ENCODE peak calls at places on chromosomes 13 and 19, in four cellular contexts. L is CD8-positive, alpha-beta T cell; Y is psoas muscle; O is tibial nerve. I is an unnamed sample.
A peak's percentile ranks its signal among the peaks of the same experiment; 100 is the strongest.

GRCh38 chr13:41649659-41650058 is 192.3 kb downstream of the RGCC start:
- DNase-seq in Y (no peak), O (no peak), L (no peak), I (no peak)

GRCh38 chr13:72149701-72150100 is 282.7 kb upstream of the DACH1 start:
- DNase-seq in L (no peak), O (no peak), Y (no peak), I (no peak)

GRCh38 chr13:67736646-67737420 is 506.7 kb upstream of the PCDH9 start:
- DNase-seq in Y (no peak), O (no peak), L (no peak), I (no peak)

GRCh38 chr19:32603961-32604360 is 23.0 kb downstream of the PDCD5 start:
- DNase-seq in O (no peak), Y (peak; percentile 22), L (no peak), I (no peak)

GRCh38 chr19:12932392-12933286 is 872 bp downstream of the FARSA start:
- DNase-seq in O (no peak), Y (no peak), L (no peak), I (no peak)

GRCh38 chr13:112182831-112183543 is 116.0 kb downstream of the SOX1 start:
- DNase-seq in O (no peak), Y (no peak), L (no peak), I (no peak)

GRCh38 chr19:15113245-15114152 is 6.3 kb downstream of the SYDE1 start:
- DNase-seq in L (no peak), Y (peak; percentile 53), O (no peak), I (no peak)

GRCh38 chr13:80904386-80904785 is 563.5 kb upstream of the SPRY2 start:
- DNase-seq in O (no peak), L (no peak), Y (no peak), I (no peak)

GRCh38 chr13:44396963-44397580 is 23.4 kb downstream of the SERP2 start:
- DNase-seq in L (no peak), Y (peak; percentile 72), O (no peak), I (peak; percentile 7)

GRCh38 chr13:44188257-44188656 is 185.4 kb upstream of the SERP2 start:
- DNase-seq in O (no peak), L (no peak), Y (no peak), I (no peak)

GRCh38 chr13:99162962-99163361 is 37.7 kb upstream of the UBAC2 start:
- DNase-seq in Y (no peak), L (no peak), O (no peak), I (no peak)

GRCh38 chr13:45967589-45967988 is 85.0 kb downstream of the ZC3H13 start:
- DNase-seq in O (no peak), L (no peak), Y (no peak), I (no peak)

GRCh38 chr19:58261968-58262921 is 16.5 kb upstream of the ZNF8 start:
- DNase-seq in Y (no peak), L (no peak), O (no peak), I (no peak)

GRCh38 chr19:32581704-32582164 is 744 bp downstream of the PDCD5 start:
- DNase-seq in L (no peak), Y (peak; percentile 60), O (no peak), I (no peak)

GRCh38 chr13:62583466-62583865 is 1167.8 kb upstream of the PCDH20 start:
- DNase-seq in O (no peak), L (no peak), Y (no peak), I (no peak)

GRCh38 chr13:24865158-24865557 is 101.2 kb downstream of the RNF17 start:
- DNase-seq in L (no peak), O (no peak), Y (no peak), I (no peak)

GRCh38 chr13:40562975-40563349 is 103.5 kb downstream of the FOXO1 start:
- DNase-seq in O (no peak), L (no peak), Y (peak; percentile 63), I (no peak)

GRCh38 chr19:5231857-5232503 is 108.6 kb downstream of the PTPRS start:
- DNase-seq in Y (no peak), L (no peak), O (no peak), I (no peak)

GRCh38 chr19:15869109-15869555 is 28.7 kb downstream of the CYP4F2 start:
- DNase-seq in O (peak; percentile 36), L (peak; percentile 35), Y (no peak), I (no peak)

GRCh38 chr19:58037927-58038687 is 4.3 kb downstream of the ZSCAN1 start:
- DNase-seq in Y (no peak), O (no peak), L (no peak), I (no peak)

GRCh38 chr19:7294571-7295212 is 478 bp upstream of the INSR start:
- DNase-seq in O (peak; percentile 62), Y (peak; percentile 93), L (no peak), I (peak; percentile 59)

GRCh38 chr19:18620311-18620710 is 7.6 kb downstream of the TMEM59L start:
- DNase-seq in O (no peak), L (no peak), Y (no peak), I (no peak)

GRCh38 chr19:1862424-1863307 is 713 bp downstream of the KLF16 start:
- DNase-seq in Y (no peak), L (peak; percentile 40), O (no peak), I (no peak)

GRCh38 chr19:10283301-10283733 is 3.4 kb upstream of the ICAM4 start:
- DNase-seq in Y (no peak), L (no peak), O (no peak), I (no peak)

GRCh38 chr13:71499944-71500514 is 367.0 kb downstream of the DACH1 start:
- DNase-seq in L (no peak), O (no peak), Y (no peak), I (no peak)

GRCh38 chr19:1265611-1266115 is 3.5 kb upstream of the CIRBP start:
- DNase-seq in Y (peak; percentile 91), L (no peak), O (no peak), I (no peak)

GRCh38 chr19:10780368-10780767 is 55.6 kb downstream of the TMED1 start:
- DNase-seq in O (peak; percentile 64), L (no peak), Y (no peak), I (peak; percentile 19)

GRCh38 chr13:25898991-25899390 is 152.8 kb downstream of the SHISA2 start:
- DNase-seq in Y (no peak), O (no peak), L (no peak), I (no peak)

GRCh38 chr13:25901460-25902376 is 150.1 kb downstream of the SHISA2 start:
- DNase-seq in O (no peak), Y (no peak), L (no peak), I (no peak)

GRCh38 chr13:25902946-25903345 is 148.9 kb downstream of the SHISA2 start:
- DNase-seq in O (no peak), Y (no peak), L (no peak), I (no peak)

GRCh38 chr13:25899464-25899863 is 152.4 kb downstream of the SHISA2 start:
- DNase-seq in Y (no peak), L (no peak), O (no peak), I (no peak)

GRCh38 chr13:25899952-25900351 is 151.9 kb downstream of the SHISA2 start:
- DNase-seq in O (no peak), L (no peak), Y (no peak), I (no peak)
- H3K27ac ChIP-seq in O (no peak overlapping the region), L (no peak overlapping the region), Y (no peak overlapping the region), I (no peak overlapping the region)

GRCh38 chr13:97979556-97979955 is 26.1 kb downstream of the IPO5 start:
- DNase-seq in Y (no peak), L (no peak), O (no peak), I (no peak)
- H3K27ac ChIP-seq in Y (no peak overlapping the region), L (no peak overlapping the region), O (no peak overlapping the region), I (no peak overlapping the region)

GRCh38 chr13:73367886-73368285 is 309.1 kb downstream of the KLF5 start:
- DNase-seq in O (no peak), L (no peak), Y (no peak), I (no peak)

GRCh38 chr13:73366241-73366640 is 307.4 kb downstream of the KLF5 start:
- DNase-seq in Y (no peak), L (no peak), O (no peak), I (no peak)

GRCh38 chr13:73365240-73365639 is 306.4 kb downstream of the KLF5 start:
- DNase-seq in Y (no peak), O (no peak), L (no peak), I (no peak)

GRCh38 chr13:73364706-73365105 is 305.9 kb downstream of the KLF5 start:
- DNase-seq in L (no peak), Y (no peak), O (no peak), I (no peak)

GRCh38 chr13:73365681-73366080 is 306.9 kb downstream of the KLF5 start:
- DNase-seq in O (no peak), L (no peak), Y (no peak), I (no peak)
- H3K27ac ChIP-seq in O (no peak overlapping the region), L (no peak overlapping the region), Y (no peak overlapping the region), I (no peak overlapping the region)

DNA sequence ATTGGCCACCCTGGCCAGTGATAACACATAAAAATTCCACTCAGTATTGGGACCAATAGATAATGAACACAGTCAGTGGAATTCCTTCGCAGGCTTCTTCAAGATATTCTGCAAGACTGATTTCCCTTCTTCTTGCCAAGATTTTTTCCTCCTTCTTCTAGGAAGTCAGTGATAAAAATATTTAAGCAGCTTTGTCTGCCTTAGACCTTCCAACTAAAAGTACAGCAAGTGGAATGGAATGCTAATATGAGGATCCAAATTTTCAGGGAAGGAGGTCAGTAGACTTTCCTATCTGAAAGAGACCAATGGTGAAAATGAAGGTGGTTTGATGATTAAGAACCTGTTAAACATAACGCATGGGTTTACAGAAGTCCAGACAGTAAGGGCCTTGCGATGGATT is 9.6 kb downstream of the STARD13 start:
- DNase-seq in L (no peak), O (no peak), Y (no peak), I (no peak)
- H3K27ac ChIP-seq in L (no peak overlapping the region), O (peak overlapping the region; percentile 97), Y (no peak overlapping the region), I (no peak overlapping the region)

DNA sequence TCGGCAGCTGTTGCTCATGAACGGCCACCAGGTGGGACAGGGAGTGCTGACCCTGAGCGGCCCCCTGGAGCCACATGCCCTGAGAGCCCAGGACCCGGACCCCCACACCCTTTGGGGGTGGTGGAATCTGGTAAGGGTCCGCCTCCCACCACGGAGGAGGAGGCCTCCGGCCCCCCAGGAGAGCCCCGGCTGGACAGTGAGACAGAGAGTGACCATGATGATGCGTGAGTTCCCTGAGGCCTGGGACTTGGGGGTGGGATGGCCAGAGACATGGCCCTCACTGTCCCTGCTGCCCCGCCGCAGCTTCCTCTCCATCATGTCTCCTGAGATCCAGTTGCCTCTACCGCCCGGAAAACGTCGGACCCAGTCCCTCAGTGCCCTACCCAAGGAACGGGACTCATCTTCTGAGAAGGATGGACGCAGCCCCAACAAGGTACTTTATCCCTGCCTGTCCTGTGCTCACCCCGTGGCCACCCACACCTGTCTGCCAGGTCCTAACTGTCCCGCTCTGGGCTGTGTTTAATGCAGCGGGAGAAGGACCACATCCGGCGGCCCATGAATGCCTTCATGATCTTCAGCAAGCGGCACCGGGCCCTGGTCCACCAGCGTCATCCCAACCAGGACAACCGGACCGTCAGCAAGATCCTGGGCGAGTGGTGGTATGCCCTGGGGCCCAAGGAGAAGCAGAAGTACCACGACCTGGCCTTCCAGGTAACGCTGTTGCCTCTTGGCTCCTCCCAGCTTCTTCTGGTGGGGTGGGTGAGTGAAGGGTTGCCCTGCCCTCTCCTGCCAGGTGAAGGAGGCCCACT is 14.7 kb upstream of the PRR19 start:
- DNase-seq in Y (no peak), L (no peak), O (no peak), I (no peak)
- H3K27ac ChIP-seq in Y (no peak overlapping the region), L (no peak overlapping the region), O (peak overlapping the region; percentile 96), I (peak overlapping the region; percentile 35)

DNA sequence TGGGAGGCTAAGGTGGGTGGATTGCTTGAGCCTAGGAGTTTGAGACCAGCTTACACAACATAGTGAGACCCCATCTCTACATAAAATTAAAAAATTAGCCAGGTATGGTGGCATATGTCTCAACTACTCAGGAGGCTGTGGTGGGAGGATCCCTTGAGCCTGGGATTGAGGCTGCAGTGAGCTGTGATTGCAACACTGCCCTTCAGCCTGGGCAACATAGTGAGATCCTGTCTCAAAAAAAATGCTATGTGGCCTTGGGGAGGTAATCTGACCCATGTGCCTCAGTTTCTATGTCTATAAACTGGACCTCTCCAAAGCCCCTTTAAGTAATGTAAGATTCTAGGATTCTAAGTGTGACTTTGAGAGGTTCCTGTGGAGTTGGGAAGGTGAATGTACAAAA is 25.2 kb downstream of the ARL11 start:
- DNase-seq in O (no peak), Y (no peak), L (no peak), I (no peak)
- H3K27ac ChIP-seq in O (no peak overlapping the region), Y (peak overlapping the region; percentile 97), L (no peak overlapping the region), I (no peak overlapping the region)